ENCODE peak calls at places on chromosomes 5 and 9, in five cellular contexts. M is IMR-90, R is neuronal stem cell, Q is mesenchymal stem cell, L is H1. Z is an unnamed sample.

GRCh38 chr5:154967419-154968024 is 26.6 kb downstream of the MRPL22 start:
- DNase-seq in M (peak), R (no peak), Q (peak), L (no peak), Z (peak)

GRCh38 chr5:174722500-174722899 is 1.9 kb upstream of the MSX2 start:
- DNase-seq in M (no peak), R (no peak), Q (no peak), L (no peak), Z (no peak)

GRCh38 chr9:10612649-10613398 is at the start of gene PTPRD:
- DNase-seq in M (peak), R (peak), Q (peak), L (peak), Z (no peak)

GRCh38 chr9:92973700-92974099 is 26.4 kb downstream of the FGD3 start:
- DNase-seq in M (no peak), R (no peak), Q (no peak), L (peak), Z (no peak)

GRCh38 chr5:74418709-74419108 is 221.8 kb downstream of the ENC1 start:
- DNase-seq in M (no peak), R (no peak), Q (no peak), L (no peak), Z (no peak)

GRCh38 chr9:114969269-114969668 is 38.9 kb upstream of the TNFSF8 start:
- DNase-seq in M (no peak), R (no peak), Q (no peak), L (no peak), Z (no peak)

GRCh38 chr5:24141046-24141445 is 503.7 kb downstream of the CDH10 start:
- DNase-seq in M (no peak), R (no peak), Q (no peak), L (no peak), Z (no peak)

GRCh38 chr9:137311171-137311970 is 9.3 kb upstream of the NRARP start:
- DNase-seq in M (peak), R (no peak), Q (no peak), L (peak), Z (peak)

GRCh38 chr9:89594811-89595550 is 9.8 kb upstream of the GADD45G start:
- DNase-seq in M (no peak), R (no peak), Q (no peak), L (peak), Z (peak)

GRCh38 chr5:36378551-36378950 is 76.8 kb upstream of the RANBP3L start:
- DNase-seq in M (peak), R (no peak), Q (no peak), L (no peak), Z (no peak)

DNA sequence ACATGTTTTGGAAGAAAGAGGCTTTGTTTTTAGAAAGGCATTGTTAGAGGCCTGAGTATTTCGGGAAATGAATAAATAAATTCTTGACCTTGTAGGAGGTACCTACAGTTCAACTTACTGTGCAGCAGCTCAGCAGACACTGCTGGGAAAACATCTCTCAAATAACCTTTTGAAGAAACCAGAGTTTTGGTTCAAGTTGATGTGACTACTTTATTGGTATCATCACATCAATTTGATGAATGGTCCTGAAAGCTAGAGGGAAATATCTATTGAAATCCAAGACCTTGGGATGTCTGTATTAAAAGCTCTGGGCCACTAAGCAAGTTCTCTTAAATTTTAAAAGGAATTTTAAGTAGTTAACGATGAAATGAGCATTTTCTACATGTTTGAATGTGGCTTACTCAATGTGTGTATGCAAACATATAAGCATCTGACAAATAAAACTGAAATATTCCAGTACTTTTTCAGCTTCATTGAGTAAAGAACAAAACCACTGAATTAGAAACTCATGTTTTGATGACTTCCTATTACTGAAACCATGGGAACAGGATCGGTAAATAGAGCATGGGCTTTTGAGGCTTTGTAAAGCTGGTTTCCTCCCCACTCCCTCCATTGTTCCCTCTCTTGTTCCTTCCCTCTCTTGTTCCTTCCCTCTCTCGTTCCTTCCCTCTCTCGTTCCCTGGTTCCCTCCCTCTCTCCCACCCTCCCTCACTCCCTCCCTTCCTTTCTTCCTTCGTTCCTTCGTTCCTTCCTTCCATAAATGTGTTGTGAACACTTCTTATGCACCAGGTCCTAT is 36.7 kb downstream of the SLC27A6 start:
- DNase-seq in M (no peak), R (no peak), Q (no peak), L (no peak), Z (no peak)
- H3K14ac ChIP-seq in M (no peak), R (no peak), Q (no peak), L (no peak), Z (no peak)

DNA sequence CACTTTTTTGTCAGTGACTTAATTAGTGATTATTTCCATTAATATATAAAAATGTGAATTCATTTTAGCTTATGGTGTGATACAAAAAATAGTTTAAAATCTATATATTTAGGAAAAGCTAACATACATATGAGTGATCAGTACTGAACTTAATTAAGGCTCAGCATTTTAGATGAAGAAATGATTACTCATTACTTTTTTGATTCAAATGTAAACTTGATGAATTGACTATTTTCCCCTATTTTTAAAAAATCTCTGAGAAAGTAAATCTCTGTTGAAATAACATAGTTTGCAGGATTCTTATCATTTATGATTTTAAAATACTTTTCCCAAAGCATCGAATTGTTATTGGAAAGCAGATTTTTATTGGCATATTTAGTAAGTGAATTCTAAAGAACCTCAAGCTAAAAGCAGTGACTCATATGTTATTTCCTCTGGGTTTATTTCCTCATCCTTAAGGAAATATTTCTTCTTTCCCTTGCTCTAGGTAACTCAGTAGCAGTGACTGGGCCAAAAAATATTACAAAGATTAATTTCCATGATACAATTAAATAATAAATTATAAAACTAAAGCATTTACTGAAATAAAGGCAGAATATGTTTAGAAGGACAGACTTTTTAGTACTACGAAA is 290.6 kb downstream of the FER start:
- DNase-seq in M (peak), R (no peak), Q (peak), L (no peak), Z (peak)
- H3K4me2 ChIP-seq in M (no peak), R (no peak), Q (no peak), L (no peak), Z (no peak)

DNA sequence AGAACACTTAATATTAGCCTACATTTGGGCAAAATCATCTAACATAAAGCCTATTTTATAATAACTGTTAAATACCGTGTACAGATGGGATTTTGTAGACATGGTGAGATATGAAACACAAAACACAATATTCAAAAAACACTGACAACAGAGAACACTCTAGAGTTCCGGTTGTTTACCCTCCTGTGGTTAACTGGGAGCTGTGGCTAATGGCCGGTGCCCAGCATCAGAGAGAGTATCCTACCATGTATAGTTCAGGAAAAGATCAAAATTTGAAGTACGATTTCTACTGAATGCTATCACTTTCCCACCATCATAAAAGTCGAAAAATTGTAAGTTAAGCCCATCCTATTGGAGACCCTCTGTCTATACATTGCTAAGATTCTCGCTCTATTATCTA is 2.4 kb downstream of the CAMK4 start:
- DNase-seq in M (no peak), R (no peak), Q (no peak), L (no peak), Z (no peak)
- H3K4me3 ChIP-seq in M (no peak), R (no peak), Q (no peak), L (no peak), Z (no peak)

GRCh38 chr5:980001-980588 is 28.5 kb upstream of the NKD2 start:
- DNase-seq in M (no peak), R (peak), Q (no peak), L (peak), Z (no peak)

GRCh38 chr5:976849-977751 is 31.5 kb upstream of the NKD2 start:
- DNase-seq in M (no peak), R (no peak), Q (no peak), L (no peak), Z (no peak)

GRCh38 chr5:978693-979092 is 29.9 kb upstream of the NKD2 start:
- DNase-seq in M (no peak), R (no peak), Q (no peak), L (no peak), Z (no peak)

GRCh38 chr5:979100-979817 is 29.3 kb upstream of the NKD2 start:
- DNase-seq in M (no peak), R (no peak), Q (no peak), L (no peak), Z (no peak)

DNA sequence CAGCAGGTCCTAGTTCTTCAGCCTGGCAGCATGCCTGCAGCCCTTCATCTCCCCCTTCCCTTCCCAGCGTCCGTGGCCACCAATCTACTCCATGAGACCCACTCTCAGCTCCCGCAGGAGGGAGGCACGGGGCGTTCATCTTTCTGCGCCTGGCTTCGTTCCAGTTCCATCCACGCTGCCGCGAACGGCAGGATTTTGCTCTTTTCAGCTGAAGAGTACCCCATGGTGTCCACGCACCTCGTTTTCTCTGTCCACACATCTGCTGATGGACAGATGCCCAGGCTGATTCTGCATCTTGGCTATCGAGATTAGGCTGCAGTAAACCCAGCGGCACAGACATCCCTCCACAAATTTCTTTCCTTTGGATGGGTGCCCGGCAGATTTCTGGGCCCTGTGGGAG is 30.6 kb upstream of the NKD2 start:
- DNase-seq in M (no peak), R (no peak), Q (no peak), L (no peak), Z (no peak)
- H3K14ac ChIP-seq in M (no peak), R (no peak), Q (no peak), L (no peak), Z (no peak)

GRCh38 chr5:6134281-6134680 is 244.1 kb downstream of the MED10 start:
- DNase-seq in M (no peak), R (no peak), Q (no peak), L (no peak), Z (no peak)

GRCh38 chr5:6135977-6136376 is 242.4 kb downstream of the MED10 start:
- DNase-seq in M (no peak), R (no peak), Q (no peak), L (no peak), Z (no peak)
- H3K4me2 ChIP-seq in M (no peak), R (no peak), Q (no peak), L (no peak), Z (no peak)

Z was measured in trophoblast cell.